ENCODE peak calls at places on chromosomes 4 and X, in ten cellular contexts. J is fibroblast of lung, R is psoas muscle, V is brain microvascular endothelial cell, D is lung, F is heart right ventricle, C is mucosa of descending colon, B is HepG2, G is endothelial cell of umbilical vein, I is fibroblast of pulmonary artery. O is an unnamed sample.

GRCh38 chr4:150308824-150309472 is 230.7 kb downstream of the DCLK2 start:
- DNase-seq in J (peak), G (peak), C (no peak), B (no peak), I (peak), F (no peak), D (no peak), V (peak), R (no peak), O (no peak)

GRCh38 chr4:47373174-47373573 is 90.3 kb downstream of the COMMD8 start:
- DNase-seq in B (no peak), G (no peak), R (no peak), V (no peak), F (no peak), C (no peak), I (no peak), D (no peak), J (no peak), O (no peak)

GRCh38 chrX:9558615-9559014 is 93.8 kb downstream of the TBL1X start:
- DNase-seq in F (no peak), C (no peak), I (no peak), D (no peak), R (no peak), V (no peak), G (no peak), J (no peak), B (no peak), O (no peak)

GRCh38 chrX:110407910-110408545 is 49.4 kb downstream of the RTL9 start:
- DNase-seq in J (no peak), G (peak), V (peak), B (peak), R (no peak), F (no peak), D (peak), I (peak), C (peak), O (no peak)

GRCh38 chrX:75156537-75156945 is 458 bp upstream of the ABCB7 start:
- DNase-seq in J (peak), D (no peak), C (peak), R (no peak), V (peak), G (peak), B (no peak), F (no peak), I (peak), O (peak)

GRCh38 chrX:106894392-106894909 is 8.7 kb downstream of the RIPPLY1 start:
- DNase-seq in F (peak), D (peak), V (peak), G (peak), R (peak), B (peak), J (peak), C (peak), I (peak), O (no peak)

GRCh38 chrX:103585421-103586313 is at the start of gene TCEAL4:
- DNase-seq in B (no peak), I (peak), F (peak), D (peak), C (peak), J (peak), V (peak), G (peak), R (peak), O (no peak)

GRCh38 chr4:48681856-48682255 is 98.2 kb downstream of the FRYL start:
- DNase-seq in G (peak), B (peak), J (peak), C (peak), D (no peak), I (peak), R (no peak), V (no peak), F (no peak), O (no peak)

GRCh38 chr4:96602661-96603060 is 762.8 kb downstream of the PDHA2 start:
- DNase-seq in F (no peak), D (no peak), V (no peak), I (no peak), C (no peak), J (peak), R (no peak), B (no peak), G (no peak), O (no peak)

GRCh38 chr4:151175204-151175603 is 75.8 kb downstream of the RPS3A start:
- DNase-seq in I (no peak), F (no peak), G (no peak), C (no peak), R (no peak), V (no peak), B (no peak), D (no peak), J (no peak), O (no peak)

GRCh38 chrX:3295731-3296130 is 50.7 kb downstream of the MXRA5 start:
- DNase-seq in B (no peak), V (peak), G (peak), C (no peak), D (no peak), J (peak), I (no peak), R (no peak), F (no peak), O (no peak)

GRCh38 chrX:11791090-11791489 is 33.1 kb downstream of the MSL3 start:
- DNase-seq in V (no peak), B (no peak), D (no peak), J (no peak), F (no peak), R (no peak), G (no peak), I (no peak), C (no peak), O (no peak)

GRCh38 chr4:141036786-141037185 is 96.5 kb downstream of the RNF150 start:
- DNase-seq in G (no peak), R (no peak), J (peak), I (no peak), B (no peak), F (no peak), D (no peak), C (no peak), V (no peak), O (no peak)

GRCh38 chr4:56817840-56818491 is 3.5 kb downstream of the SPINK2 start:
- DNase-seq in C (no peak), R (no peak), I (no peak), G (no peak), V (no peak), D (no peak), F (no peak), J (peak), B (no peak), O (no peak)

GRCh38 chr4:4856071-4857000 is 3.1 kb upstream of the MSX1 start:
- DNase-seq in J (no peak), V (no peak), F (no peak), B (no peak), I (no peak), G (peak), C (no peak), R (no peak), D (no peak), O (no peak)

GRCh38 chr4:5989236-5990225 is 28.7 kb downstream of the C4orf50 start:
- DNase-seq in G (no peak), R (no peak), J (no peak), D (no peak), B (no peak), V (no peak), F (no peak), C (no peak), I (no peak), O (no peak)

GRCh38 chrX:107721318-107721717 is 54.3 kb downstream of the TSC22D3 start:
- DNase-seq in G (no peak), C (no peak), D (no peak), V (no peak), B (no peak), J (no peak), R (no peak), I (no peak), F (no peak), O (no peak)

GRCh38 chr4:47612116-47613023 is 127.3 kb downstream of the ATP10D start:
- DNase-seq in V (peak), B (no peak), G (no peak), I (peak), C (no peak), R (no peak), D (no peak), F (no peak), J (peak), O (no peak)

GRCh38 chr4:112819729-112820128 is 182.8 kb downstream of the LARP7 start:
- DNase-seq in R (no peak), G (no peak), B (no peak), D (no peak), C (no peak), I (no peak), V (no peak), J (no peak), F (no peak), O (no peak)

GRCh38 chr4:87524456-87524855 is 4.7 kb downstream of the SPARCL1 start:
- DNase-seq in V (peak), J (peak), G (no peak), I (no peak), B (no peak), F (no peak), D (no peak), R (no peak), C (no peak), O (no peak)

GRCh38 chr4:90542216-90542615 is 415.0 kb downstream of the CCSER1 start:
- DNase-seq in C (no peak), J (no peak), G (peak), F (no peak), B (no peak), R (no peak), V (no peak), D (no peak), I (no peak), O (no peak)

GRCh38 chrX:136047001-136047642 is 61.9 kb downstream of the SLC9A6 start:
- DNase-seq in G (peak), F (no peak), C (no peak), D (no peak), J (peak), I (no peak), R (no peak), B (no peak), V (no peak), O (no peak)

GRCh38 chr4:2866891-2867290 is 23.2 kb downstream of the ADD1 start:
- DNase-seq in F (no peak), G (no peak), V (peak), R (no peak), J (peak), C (no peak), B (no peak), I (no peak), D (no peak), O (no peak)

GRCh38 chrX:9535101-9535500 is 70.2 kb downstream of the TBL1X start:
- DNase-seq in B (no peak), R (no peak), D (no peak), I (no peak), F (no peak), J (no peak), G (peak), C (no peak), V (no peak), O (no peak)

GRCh38 chr4:99207911-99208718 is 10.9 kb downstream of the ADH6 start:
- DNase-seq in R (no peak), B (no peak), V (peak), D (no peak), G (no peak), F (no peak), J (peak), C (no peak), I (peak), O (no peak)

GRCh38 chr4:173489514-173489913 is 40.5 kb downstream of the HAND2 start:
- DNase-seq in B (no peak), V (no peak), R (no peak), I (peak), J (peak), F (no peak), C (no peak), D (no peak), G (no peak), O (no peak)

GRCh38 chr4:73662709-73663546 is 42.7 kb upstream of the RASSF6 start:
- DNase-seq in V (peak), J (peak), D (no peak), C (no peak), B (no peak), I (peak), R (no peak), G (peak), F (no peak), O (no peak)

GRCh38 chr4:140260227-140260626 is 106.2 kb upstream of the MAML3 start:
- DNase-seq in G (peak), D (no peak), I (peak), F (no peak), R (no peak), V (peak), J (peak), C (no peak), B (no peak), O (no peak)

GRCh38 chr4:7326693-7327340 is 107.9 kb downstream of the PSAPL1 start:
- DNase-seq in V (no peak), R (no peak), C (no peak), F (no peak), I (no peak), J (no peak), D (no peak), G (no peak), B (no peak), O (no peak)

GRCh38 chr4:140249351-140249750 is 95.4 kb upstream of the MAML3 start:
- DNase-seq in B (no peak), I (peak), D (no peak), R (no peak), V (no peak), G (peak), C (no peak), J (no peak), F (no peak), O (no peak)

GRCh38 chr4:8537041-8537461 is 43.1 kb upstream of the GPR78 start:
- DNase-seq in B (peak), G (peak), I (peak), J (peak), D (peak), V (peak), R (peak), F (no peak), C (peak), O (peak)

GRCh38 chrX:74534569-74535038 is 79.8 kb downstream of the RLIM start:
- DNase-seq in B (no peak), V (peak), R (no peak), D (no peak), J (peak), C (no peak), G (no peak), F (no peak), I (no peak), O (no peak)

GRCh38 chr4:164188236-164188635 is 565.7 kb upstream of the SMIM31 start:
- DNase-seq in I (no peak), J (no peak), R (no peak), D (no peak), G (no peak), B (no peak), C (no peak), V (no peak), F (no peak), O (no peak)

GRCh38 chr4:7928711-7929505 is 10.8 kb downstream of the AFAP1 start:
- DNase-seq in B (peak), V (no peak), R (no peak), D (no peak), G (no peak), C (no peak), J (no peak), I (no peak), F (no peak), O (no peak)

GRCh38 chr4:126727461-126727860 is 905.3 kb upstream of the INTU start:
- DNase-seq in B (no peak), D (no peak), J (peak), V (peak), C (no peak), F (no peak), I (peak), G (peak), R (no peak), O (no peak)

DNA sequence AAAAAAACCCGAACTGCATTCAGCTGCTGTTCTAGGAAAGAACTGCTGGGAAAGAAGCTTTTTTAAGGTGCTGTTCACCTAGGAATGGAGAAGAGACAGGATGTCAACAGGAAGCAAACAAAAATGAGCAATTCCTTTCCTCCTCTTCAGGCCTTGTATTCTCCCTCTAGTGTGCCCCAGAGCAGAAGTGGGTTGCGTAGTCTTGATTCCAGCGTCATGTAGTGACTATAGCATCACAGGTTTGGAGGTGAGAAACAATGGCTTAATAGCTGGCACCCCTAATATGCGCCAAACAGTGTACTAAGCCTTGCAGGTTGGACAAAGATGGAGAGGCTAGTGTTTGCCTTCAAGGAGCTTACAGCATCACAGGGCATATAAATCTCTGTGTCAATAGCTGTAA is 146.3 kb upstream of the LCORL start:
- DNase-seq in J (no peak), R (no peak), I (no peak), C (no peak), B (no peak), G (no peak), F (no peak), D (no peak), V (no peak), O (no peak)
- H3K4me3 ChIP-seq in J (no peak), R (no peak), I (no peak), C (no peak), B (no peak), G (no peak), F (no peak), D (no peak), V (no peak), O (no peak)

DNA sequence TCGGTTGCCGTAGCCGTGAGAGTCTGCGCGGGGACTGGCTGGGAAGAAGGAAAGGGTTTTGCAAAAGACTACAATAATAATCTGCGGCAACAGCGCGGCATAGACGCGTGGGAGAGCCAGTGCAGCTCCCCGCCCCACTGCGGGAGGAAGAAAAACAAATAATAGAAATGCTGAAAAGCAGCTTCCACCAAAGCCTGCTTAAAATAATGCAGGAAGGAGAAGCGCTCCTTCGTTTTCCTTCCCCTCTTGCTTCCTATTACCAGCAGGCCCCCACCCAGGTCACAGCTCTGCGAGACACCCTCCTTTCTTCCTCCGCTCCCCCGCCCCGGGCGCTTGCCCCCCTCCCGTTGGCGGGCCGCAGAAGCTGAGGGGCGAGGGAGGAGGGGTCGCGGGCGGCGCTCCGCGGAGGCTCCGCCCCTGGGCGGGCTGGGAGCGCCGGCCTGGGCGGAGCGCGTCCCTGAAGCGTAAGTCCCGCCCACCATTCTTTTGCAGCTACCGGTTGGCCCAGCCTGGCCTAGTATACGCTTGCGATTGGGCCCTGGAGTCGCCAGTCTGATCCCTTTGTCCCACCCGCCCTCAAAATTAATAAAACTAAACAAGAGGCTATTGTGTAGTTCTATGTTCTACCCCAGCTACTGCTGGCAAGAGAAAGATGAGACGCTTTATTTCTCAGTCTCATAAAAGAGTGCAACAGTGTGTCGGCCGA is 636 bp upstream of the AMOT start:
- DNase-seq in C (peak), B (peak), I (peak), F (peak), D (peak), V (peak), G (peak), J (peak), R (peak), O (no peak)
- TF ChIP-seq CTCF in C (no peak), B (no peak), I (no peak), F (no peak), D (no peak), V (no peak), G (no peak), J (no peak), R (no peak), O (no peak)

DNA sequence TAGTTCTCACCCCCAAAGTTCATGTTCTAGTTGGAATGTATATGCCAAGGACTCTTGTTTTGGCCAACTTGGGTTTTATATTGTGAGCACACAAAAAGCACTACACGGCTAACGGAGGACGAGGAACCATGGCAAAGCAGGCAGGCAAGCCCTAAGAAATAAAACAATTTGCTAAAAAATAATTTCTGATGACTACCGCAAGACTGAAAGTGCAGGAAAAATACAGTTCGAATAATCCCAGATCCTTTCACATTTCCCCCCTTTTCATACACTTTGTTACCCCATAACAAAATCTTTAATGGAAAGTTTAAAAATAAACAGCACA is 12.2 kb upstream of the PITX2 start:
- DNase-seq in G (no peak), C (no peak), F (no peak), J (no peak), B (no peak), D (no peak), R (no peak), V (no peak), I (no peak), O (no peak)
- H3K4me3 ChIP-seq in G (no peak), C (no peak), F (no peak), J (no peak), B (no peak), D (no peak), R (peak), V (no peak), I (no peak), O (no peak)

GRCh38 chr4:75892508-75892907 is 9.7 kb downstream of the PPEF2 start:
- DNase-seq in D (no peak), J (no peak), V (no peak), I (no peak), R (no peak), C (no peak), B (no peak), G (no peak), F (no peak), O (no peak)

GRCh38 chr4:75898533-75898932 is 3.7 kb downstream of the PPEF2 start:
- DNase-seq in F (no peak), R (no peak), G (no peak), B (no peak), J (no peak), I (no peak), V (no peak), C (no peak), D (no peak), O (no peak)

GRCh38 chr4:75891611-75892010 is 10.6 kb downstream of the PPEF2 start:
- DNase-seq in G (no peak), I (no peak), B (no peak), F (no peak), D (no peak), J (no peak), V (no peak), R (no peak), C (no peak), O (no peak)

DNA sequence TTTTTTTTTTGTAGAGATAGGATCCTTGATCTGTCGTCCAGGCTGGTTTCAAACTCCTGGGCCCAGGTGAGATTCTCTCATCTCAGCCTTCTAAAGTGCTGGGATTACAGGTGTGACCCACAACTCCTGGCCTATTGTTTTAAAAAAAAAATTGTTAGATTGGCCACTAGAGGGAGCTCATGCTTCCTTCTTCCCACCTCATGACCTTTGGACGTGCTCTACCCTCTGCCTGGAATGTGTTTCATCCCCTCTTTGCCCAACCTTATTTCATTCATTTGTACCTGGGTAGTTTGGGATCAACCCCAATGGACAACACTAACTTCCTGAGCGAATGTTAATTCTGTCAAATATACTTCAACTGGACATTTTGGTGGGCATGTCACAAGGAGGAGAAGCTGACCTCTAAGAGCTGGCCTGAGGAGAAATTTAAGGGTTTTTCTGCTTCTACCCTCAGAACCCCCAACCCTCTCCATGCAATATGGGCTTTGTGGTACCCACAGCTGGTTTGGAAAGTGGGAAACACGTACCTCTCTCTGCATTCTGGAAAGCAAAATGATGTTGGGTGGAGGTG is 6.4 kb downstream of the PPEF2 start:
- DNase-seq in R (no peak), I (peak), G (peak), F (no peak), C (peak), D (no peak), B (peak), J (no peak), V (no peak), O (no peak)
- TF ChIP-seq CTCF in R (peak), I (peak), G (peak), F (peak), C (no peak), D (peak), B (peak), J (peak), V (peak), O (peak)

O was measured in epithelial cell of proximal tubule.